ENCODE peak calls at places on chromosomes 5 and 9, in seven cellular contexts. E is Caco-2; Z is CD8-positive, alpha-beta memory T cell; W is HuH-7.5; I is keratinocyte; R is NCI-H510A; J is RKO. P is an unnamed sample.

GRCh38 chr9:4292781-4293180 is 7.1 kb downstream of the GLIS3 start:
- DNase-seq in E (no peak), Z (no peak), W (no peak), I (no peak), R (no peak), J (no peak), P (no peak)

GRCh38 chr5:51138164-51138563 is 245.1 kb upstream of the ISL1 start:
- DNase-seq in E (no peak), Z (no peak), W (no peak), I (no peak), R (no peak), J (no peak), P (no peak)

GRCh38 chr9:35729700-35730485 is 2.1 kb downstream of the TLN1 start:
- DNase-seq in E (peak; percentile 55), Z (peak; percentile 21), W (peak; percentile 83), I (peak; percentile 49), R (no peak), J (peak; percentile 87), P (peak; percentile 82)

GRCh38 chr9:126616521-126616976 is 2.8 kb downstream of the LMX1B start:
- DNase-seq in E (no peak), Z (no peak), W (no peak), I (no peak), R (no peak), J (no peak), P (no peak)

GRCh38 chr5:141245250-141245717 is at the start of gene PCDHB15:
- DNase-seq in E (no peak), Z (no peak), W (no peak), I (no peak), R (no peak), J (peak; percentile 42), P (no peak)

GRCh38 chr9:12643686-12644085 is 49.5 kb upstream of the TYRP1 start:
- DNase-seq in E (no peak), Z (no peak), W (no peak), I (no peak), R (no peak), J (no peak), P (no peak)

GRCh38 chr5:102483736-102484135 is 15.1 kb downstream of the SLCO6A1 start:
- DNase-seq in E (no peak), Z (no peak), W (no peak), I (no peak), R (no peak), J (no peak), P (no peak)

GRCh38 chr5:58437661-58438060 is 22.2 kb downstream of the PLK2 start:
- DNase-seq in E (no peak), Z (no peak), W (no peak), I (no peak), R (no peak), J (no peak), P (no peak)

GRCh38 chr5:139884144-139884543 is 88.5 kb downstream of the PSD2 start:
- DNase-seq in E (no peak), Z (no peak), W (no peak), I (no peak), R (no peak), J (no peak), P (no peak)

P was measured in SW480.